ENCODE peak calls at places on chromosomes 1 and 21, in seven cellular contexts. L is cardiac muscle cell, H is nephron progenitor cell, P is brain microvascular endothelial cell, K is mucosa of descending colon, V is ovary, N is heart left ventricle. D is an unnamed sample.

GRCh38 chr1:55463814-55464445 is 248.8 kb upstream of the USP24 start:
- DNase-seq in L (no peak), H (no peak), P (no peak), K (no peak), V (no peak), N (no peak), D (no peak)

GRCh38 chr1:208183977-208184901 is 59.9 kb downstream of the PLXNA2 start:
- DNase-seq in L (peak; percentile 82), H (no peak), P (peak; percentile 45), K (peak; percentile 78), V (peak; percentile 46), N (no peak), D (no peak)

GRCh38 chr1:153355445-153356071 is 2.1 kb upstream of the S100A9 start:
- DNase-seq in L (peak; percentile 84), H (peak; percentile 39), P (peak; percentile 18), K (peak; percentile 43), V (no peak), N (peak; percentile 58), D (no peak)

GRCh38 chr1:26693557-26694184 is 2.1 kb upstream of the ARID1A start:
- DNase-seq in L (no peak), H (no peak), P (no peak), K (no peak), V (no peak), N (no peak), D (no peak)

GRCh38 chr1:157090196-157090647 is 9.4 kb downstream of the ETV3L start:
- DNase-seq in L (peak; percentile 91), H (peak; percentile 95), P (peak; percentile 81), K (peak; percentile 94), V (peak; percentile 83), N (peak; percentile 87), D (peak; percentile 87)

GRCh38 chr21:39373634-39374033 is 24.7 kb upstream of the HMGN1 start:
- DNase-seq in L (peak; percentile 57), H (no peak), P (peak; percentile 39), K (peak; percentile 49), V (no peak), N (no peak), D (no peak)

GRCh38 chr1:109928591-109929111 is 18.0 kb downstream of the CSF1 start:
- DNase-seq in L (peak; percentile 98), H (no peak), P (peak; percentile 35), K (no peak), V (peak; percentile 88), N (peak; percentile 66), D (no peak)

GRCh38 chr21:43712268-43712942 is 6.5 kb upstream of the PDXK start:
- DNase-seq in L (no peak), H (no peak), P (no peak), K (peak; percentile 91), V (no peak), N (no peak), D (no peak)

GRCh38 chr1:3105167-3105863 is 36.3 kb downstream of the PRDM16 start:
- DNase-seq in L (no peak), H (peak; percentile 83), P (no peak), K (no peak), V (no peak), N (no peak), D (peak; percentile 67)

GRCh38 chr1:28680141-28680540 is 11.6 kb downstream of the GMEB1 start:
- DNase-seq in L (no peak), H (no peak), P (peak; percentile 25), K (no peak), V (no peak), N (no peak), D (no peak)

GRCh38 chr1:14366361-14367018 is 232.0 kb upstream of the KAZN start:
- DNase-seq in L (peak; percentile 54), H (peak; percentile 21), P (no peak), K (no peak), V (no peak), N (no peak), D (no peak)

GRCh38 chr21:42277593-42277992 is 37.6 kb downstream of the TFF3 start:
- DNase-seq in L (no peak), H (no peak), P (no peak), K (no peak), V (no peak), N (no peak), D (no peak)

GRCh38 chr1:93394514-93394913 is 48.8 kb downstream of the DR1 start:
- DNase-seq in L (peak; percentile 11), H (no peak), P (no peak), K (no peak), V (no peak), N (no peak), D (no peak)

GRCh38 chr1:205018381-205018780 is 24.6 kb upstream of the CNTN2 start:
- DNase-seq in L (no peak), H (no peak), P (no peak), K (no peak), V (no peak), N (no peak), D (no peak)

GRCh38 chr1:154420172-154420571 is 15.0 kb downstream of the IL6R start:
- DNase-seq in L (peak; percentile 90), H (no peak), P (peak; percentile 86), K (peak; percentile 68), V (peak; percentile 90), N (peak; percentile 84), D (no peak)

GRCh38 chr21:32559004-32559610 is 26.2 kb downstream of the TCP10L start:
- DNase-seq in L (no peak), H (no peak), P (no peak), K (no peak), V (no peak), N (no peak), D (no peak)

GRCh38 chr1:23980725-23981063 is 567 bp upstream of the SRSF10 start:
- DNase-seq in L (peak; percentile 38), H (peak; percentile 30), P (peak; percentile 59), K (peak; percentile 43), V (peak; percentile 27), N (no peak), D (no peak)

GRCh38 chr1:36109041-36109679 is 15.9 kb downstream of the COL8A2 start:
- DNase-seq in L (peak; percentile 80), H (no peak), P (peak; percentile 85), K (no peak), V (no peak), N (no peak), D (no peak)

GRCh38 chr1:9322845-9323244 is 30.2 kb downstream of the SPSB1 start:
- DNase-seq in L (no peak), H (no peak), P (no peak), K (no peak), V (no peak), N (peak; percentile 61), D (no peak)

GRCh38 chr1:167401260-167401873 is 117.0 kb downstream of the CD247 start:
- DNase-seq in L (peak; percentile 73), H (peak; percentile 38), P (peak; percentile 57), K (peak; percentile 80), V (no peak), N (peak; percentile 32), D (peak; percentile 20)

DNA sequence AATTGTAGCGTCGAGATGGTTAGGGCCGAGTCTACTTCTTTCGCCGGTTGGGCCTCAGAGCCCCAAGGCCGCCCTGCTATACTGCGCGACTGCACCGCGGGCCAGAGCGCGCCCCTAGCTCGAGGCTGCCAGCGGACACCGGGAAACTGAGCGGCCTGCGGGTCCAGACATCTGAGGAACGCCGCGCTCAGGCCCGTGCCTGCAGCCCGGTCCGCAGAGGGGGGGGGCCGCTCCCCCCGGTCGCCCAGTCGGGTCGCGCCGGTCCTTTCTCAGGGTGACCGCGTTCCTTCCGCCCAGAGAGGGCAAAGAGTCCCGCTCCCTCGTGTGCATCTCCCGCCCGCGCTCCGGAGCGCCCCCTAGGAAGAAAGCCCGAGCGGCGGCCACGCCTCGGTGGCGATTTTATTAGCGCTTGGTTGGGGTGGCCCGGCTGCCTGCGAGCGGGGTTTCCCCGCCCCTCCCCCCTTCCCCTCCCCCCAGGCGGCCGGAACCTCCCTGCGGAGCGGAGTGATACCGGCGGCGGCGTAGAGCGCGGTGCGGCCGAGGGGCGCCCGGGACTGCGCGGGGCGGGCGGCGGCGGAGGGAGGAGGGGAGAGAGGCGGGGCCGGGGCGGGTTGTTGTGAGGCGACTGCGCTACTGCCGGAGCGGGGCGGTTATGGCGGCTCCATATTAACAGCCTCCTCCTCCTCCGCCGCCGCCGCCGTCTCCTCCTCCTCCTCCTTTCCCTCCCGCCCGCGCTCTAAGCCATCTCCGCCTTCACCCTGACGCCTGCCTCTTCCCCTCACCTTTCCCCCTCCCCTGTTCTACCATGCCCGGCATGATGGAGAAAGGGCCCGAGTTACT is at the start of gene RCOR3:
- DNase-seq in L (peak; percentile 97), H (peak; percentile 95), P (peak; percentile 79), K (peak; percentile 94), V (peak; percentile 94), N (peak; percentile 98), D (peak; percentile 95)
- TF ChIP-seq CTCF in L (peak; percentile 59), H (peak; percentile 78), P (peak; percentile 75), K (peak; percentile 34), V (peak; percentile 64), N (peak; percentile 61), D (peak; percentile 86)

GRCh38 chr1:115237507-115237906 is 100.5 kb downstream of the NGF start:
- DNase-seq in L (no peak), H (no peak), P (peak; percentile 20), K (no peak), V (no peak), N (no peak), D (no peak)
- TF ChIP-seq CTCF in L (no peak), H (no peak), P (no peak), K (no peak), V (no peak), N (no peak), D (no peak)

GRCh38 chr1:119870917-119871486 is 25.3 kb downstream of the ADAM30 start:
- DNase-seq in L (peak; percentile 86), H (peak; percentile 97), P (peak; percentile 83), K (peak; percentile 82), V (peak; percentile 73), N (peak; percentile 71), D (peak; percentile 90)
- TF ChIP-seq CTCF in L (peak; percentile 99), H (peak; percentile 98), P (peak; percentile 99), K (peak; percentile 81), V (peak; percentile 75), N (peak; percentile 82), D (peak; percentile 93)

GRCh38 chr21:45982758-45983731 is 1.5 kb downstream of the COL6A1 start:
- DNase-seq in L (no peak), H (peak; percentile 14), P (no peak), K (no peak), V (peak; percentile 34), N (peak; percentile 24), D (no peak)
- TF ChIP-seq CTCF in L (no peak), H (no peak), P (peak; percentile 29), K (no peak), V (no peak), N (no peak), D (no peak)

DNA sequence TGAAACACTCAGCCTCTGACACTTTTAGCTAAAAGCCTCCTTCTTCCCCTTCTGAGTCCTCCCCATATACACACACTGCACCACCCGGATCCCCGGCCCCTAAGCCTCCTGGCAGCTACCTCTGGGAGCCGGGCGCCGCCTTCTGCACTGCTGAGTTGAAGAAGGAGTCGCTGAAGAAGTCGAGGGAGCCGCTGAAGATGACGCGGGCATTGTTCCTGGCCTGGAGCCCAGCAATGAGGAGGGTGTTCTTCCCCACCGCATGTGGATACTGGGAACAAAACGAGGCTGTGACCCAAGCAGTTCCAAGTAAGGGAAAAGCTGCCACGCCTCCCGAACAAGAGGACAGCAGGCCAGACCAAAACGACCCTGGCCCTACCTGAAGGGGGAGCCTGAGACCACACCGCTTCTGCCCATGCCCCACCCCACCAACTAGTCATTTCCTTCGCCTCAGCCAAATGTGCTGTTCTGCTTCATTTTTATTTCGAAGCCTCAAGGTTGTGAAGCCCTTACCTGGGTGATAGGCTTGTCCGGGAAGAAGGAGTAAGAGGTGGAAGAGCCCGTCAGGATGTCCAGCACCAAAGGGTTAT is 7.0 kb downstream of the DDOST start:
- DNase-seq in L (no peak), H (no peak), P (no peak), K (no peak), V (no peak), N (peak; percentile 35), D (no peak)
- TF ChIP-seq CTCF in L (no peak), H (no peak), P (no peak), K (no peak), V (no peak), N (no peak), D (no peak)

D was measured in progenitor cell of endocrine pancreas.